ENCODE peak calls at places on chromosomes 11 and 22, in five cellular contexts. C is endothelial cell, K is cardiac muscle cell, W is BE2C, D is uterus. J is an unnamed sample.

GRCh38 chr11:68994161-68994890 is 13.5 kb upstream of the MRGPRD start:
- DNase-seq in C (no peak), K (no peak), W (no peak), D (no peak), J (peak)

GRCh38 chr11:86719781-86720463 is 47.5 kb upstream of the ME3 start:
- DNase-seq in C (no peak), K (no peak), W (no peak), D (no peak), J (no peak)

GRCh38 chr22:32203181-32204105 is 1.4 kb downstream of the RFPL2 start:
- DNase-seq in C (no peak), K (no peak), W (no peak), D (no peak), J (no peak)

GRCh38 chr11:128726464-128727139 is 32.7 kb downstream of the FLI1 start:
- DNase-seq in C (no peak), K (no peak), W (no peak), D (no peak), J (peak)

GRCh38 chr11:111944139-111944538 is 7.0 kb downstream of the DIXDC1 start:
- DNase-seq in C (peak), K (no peak), W (no peak), D (no peak), J (no peak)

GRCh38 chr11:117696489-117696888 is 100.5 kb downstream of the DSCAML1 start:
- DNase-seq in C (no peak), K (peak), W (no peak), D (no peak), J (no peak)

GRCh38 chr11:69730500-69730899 is 26.7 kb upstream of the FGF19 start:
- DNase-seq in C (no peak), K (no peak), W (no peak), D (no peak), J (no peak)

GRCh38 chr22:46007848-46008261 is 30.9 kb upstream of the WNT7B start:
- DNase-seq in C (no peak), K (no peak), W (peak), D (peak), J (no peak)

GRCh38 chr11:7575841-7576451 is 62.1 kb downstream of the PPFIBP2 start:
- DNase-seq in C (no peak), K (no peak), W (no peak), D (no peak), J (no peak)

GRCh38 chr11:113645593-113646349 is 60.3 kb downstream of the TMPRSS5 start:
- DNase-seq in C (no peak), K (no peak), W (no peak), D (no peak), J (no peak)

GRCh38 chr22:49670610-49671330 is 156.9 kb downstream of the BRD1 start:
- DNase-seq in C (peak), K (no peak), W (no peak), D (no peak), J (no peak)

GRCh38 chr11:20477418-20478090 is 90.0 kb downstream of the PRMT3 start:
- DNase-seq in C (no peak), K (no peak), W (no peak), D (no peak), J (no peak)

GRCh38 chr11:13463779-13464290 is 813 bp upstream of the BTBD10 start:
- DNase-seq in C (no peak), K (no peak), W (no peak), D (no peak), J (no peak)

GRCh38 chr11:58632510-58632909 is 10.0 kb downstream of the CNTF start:
- DNase-seq in C (no peak), K (no peak), W (no peak), D (no peak), J (no peak)

GRCh38 chr22:18954333-18954732 is 18.2 kb upstream of the PRODH start:
- DNase-seq in C (peak), K (peak), W (peak), D (peak), J (peak)

GRCh38 chr11:131637469-131638175 is 267.2 kb downstream of the NTM start:
- DNase-seq in C (no peak), K (no peak), W (no peak), D (no peak), J (no peak)

GRCh38 chr11:1931326-1931725 is 11.8 kb downstream of the TNNT3 start:
- DNase-seq in C (no peak), K (no peak), W (no peak), D (peak), J (no peak)

GRCh38 chr11:112219476-112220232 is 6.6 kb upstream of the PTS start:
- DNase-seq in C (peak), K (peak), W (peak), D (peak), J (no peak)

GRCh38 chr22:26452236-26453016 is 23.4 kb downstream of the ASPHD2 start:
- DNase-seq in C (no peak), K (no peak), W (no peak), D (no peak), J (no peak)

GRCh38 chr11:36141595-36141994 is 147.6 kb downstream of the COMMD9 start:
- DNase-seq in C (no peak), K (no peak), W (no peak), D (no peak), J (no peak)

GRCh38 chr11:128021304-128022006 is 565.9 kb downstream of the ETS1 start:
- DNase-seq in C (peak), K (peak), W (no peak), D (no peak), J (no peak)

DNA sequence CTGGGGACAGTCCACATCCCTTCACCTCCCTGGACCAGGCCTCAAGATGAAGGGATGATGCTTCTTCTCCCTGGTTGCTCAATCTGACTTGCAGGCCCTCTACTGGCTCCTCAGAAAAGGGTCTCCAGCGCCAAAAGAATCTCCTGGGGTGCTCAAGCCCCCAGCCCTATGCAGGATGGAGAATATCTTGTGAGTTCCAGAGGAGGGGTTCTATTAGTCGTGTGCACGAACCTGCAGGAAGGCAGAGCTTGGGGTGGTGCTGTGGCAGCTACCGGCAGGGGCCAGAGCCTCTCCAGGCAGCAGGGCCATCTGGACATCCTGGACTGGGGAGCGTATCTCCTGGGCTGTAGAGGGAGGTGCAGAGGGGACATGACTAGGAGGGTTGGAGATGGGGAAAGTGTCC is 1339.5 kb downstream of the BRD1 start:
- DNase-seq in C (no peak), K (no peak), W (no peak), D (no peak), J (no peak)
- TF ChIP-seq CTCF in C (no peak), K (no peak), W (no peak), D (no peak), J (no peak)

GRCh38 chr11:94876645-94877445 is 96.5 kb downstream of the CWC15 start:
- DNase-seq in C (no peak), K (peak), W (peak), D (peak), J (no peak)
- TF ChIP-seq CTCF in C (no peak), K (peak), W (peak), D (peak), J (no peak)

GRCh38 chr11:123303924-123304323 is 108.9 kb upstream of the CLMP start:
- DNase-seq in C (no peak), K (no peak), W (no peak), D (no peak), J (no peak)

GRCh38 chr11:123300874-123301695 is 106.0 kb upstream of the CLMP start:
- DNase-seq in C (no peak), K (no peak), W (no peak), D (no peak), J (no peak)

GRCh38 chr11:123304828-123305530 is 109.9 kb upstream of the CLMP start:
- DNase-seq in C (no peak), K (no peak), W (no peak), D (no peak), J (no peak)

GRCh38 chr11:123301696-123302400 is 106.8 kb upstream of the CLMP start:
- DNase-seq in C (peak), K (peak), W (peak), D (peak), J (peak)

DNA sequence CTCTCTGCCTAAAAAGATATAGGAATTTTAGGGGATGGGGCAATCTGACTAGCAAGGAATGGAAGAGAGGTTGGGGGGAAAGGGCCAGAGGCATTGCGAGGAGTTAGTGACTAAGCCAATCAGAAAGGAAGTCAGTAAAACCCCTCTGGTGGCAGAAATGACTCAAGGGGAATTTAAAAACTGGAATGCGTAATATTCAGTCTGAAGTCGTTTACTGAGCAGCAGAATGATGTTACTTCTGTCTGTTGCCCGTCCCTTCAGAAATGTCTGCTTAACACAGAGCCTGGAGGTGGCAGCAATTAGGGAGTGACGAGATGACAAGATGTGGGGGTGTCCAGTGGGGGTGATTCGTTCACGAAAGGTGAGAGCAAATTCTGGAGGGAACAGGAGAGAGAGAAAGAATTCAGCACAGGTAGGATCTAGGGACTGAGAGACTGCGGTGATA is 107.7 kb upstream of the CLMP start:
- DNase-seq in C (no peak), K (no peak), W (no peak), D (no peak), J (no peak)
- TF ChIP-seq CTCF in C (no peak), K (no peak), W (no peak), D (no peak), J (no peak)

GRCh38 chr11:46761807-46762206 is 42.8 kb downstream of the F2 start:
- DNase-seq in C (no peak), K (no peak), W (no peak), D (no peak), J (no peak)
- TF ChIP-seq CTCF in C (no peak), K (no peak), W (no peak), D (no peak), J (no peak)

GRCh38 chr11:122755409-122755808 is 82.9 kb upstream of the CRTAM start:
- DNase-seq in C (no peak), K (peak), W (no peak), D (no peak), J (no peak)

GRCh38 chr11:122755941-122756340 is 82.4 kb upstream of the CRTAM start:
- DNase-seq in C (no peak), K (no peak), W (no peak), D (no peak), J (no peak)

GRCh38 chr11:122757201-122757600 is 81.1 kb upstream of the CRTAM start:
- DNase-seq in C (no peak), K (no peak), W (no peak), D (no peak), J (no peak)

GRCh38 chr11:122754553-122755322 is 83.6 kb upstream of the CRTAM start:
- DNase-seq in C (peak), K (peak), W (no peak), D (no peak), J (no peak)

GRCh38 chr11:122756417-122756816 is 81.9 kb upstream of the CRTAM start:
- DNase-seq in C (peak), K (no peak), W (no peak), D (no peak), J (peak)
- TF ChIP-seq CTCF in C (no peak), K (no peak), W (no peak), D (no peak), J (no peak)

DNA sequence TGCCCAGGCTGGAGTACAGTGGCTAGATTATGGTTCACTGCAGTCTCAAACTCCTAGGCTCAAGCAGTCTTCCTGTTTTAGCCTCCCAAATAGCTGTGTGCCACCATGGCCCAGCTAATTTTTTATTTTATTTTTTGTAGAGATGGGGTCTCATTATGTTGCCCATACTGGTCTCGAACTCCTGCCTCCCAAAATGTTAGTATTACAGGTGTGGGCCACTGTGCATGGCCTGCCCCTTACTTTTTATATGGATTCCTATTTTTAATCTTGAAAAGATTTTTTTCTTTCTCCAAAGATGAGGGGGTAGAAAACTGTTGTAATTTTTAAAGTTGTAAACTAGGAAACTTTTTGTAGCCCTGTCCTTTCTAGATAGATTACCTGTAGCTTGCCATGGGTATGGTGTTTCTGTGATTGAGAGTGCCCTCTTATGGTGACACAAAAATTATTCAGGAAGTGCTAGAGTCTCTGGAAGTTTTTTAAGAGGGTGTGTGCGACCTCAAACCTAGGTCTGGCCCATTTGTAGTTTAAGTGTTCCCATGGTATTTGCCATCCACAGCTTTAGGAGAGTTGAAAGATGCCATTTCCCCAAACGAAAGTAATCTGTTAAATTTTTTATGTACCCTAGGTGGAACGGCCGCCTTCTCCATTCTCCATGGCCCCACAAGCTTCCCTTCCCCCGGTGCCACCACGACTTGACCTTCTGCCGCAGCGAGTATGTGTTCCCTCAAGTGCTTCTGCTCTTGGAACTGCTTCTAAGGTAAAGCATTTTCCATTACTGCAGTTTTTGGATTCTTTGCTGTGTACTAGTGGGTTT is 32.4 kb downstream of the MCAM start:
- DNase-seq in C (no peak), K (peak), W (no peak), D (no peak), J (no peak)
- TF ChIP-seq CTCF in C (no peak), K (peak), W (peak), D (peak), J (no peak)

DNA sequence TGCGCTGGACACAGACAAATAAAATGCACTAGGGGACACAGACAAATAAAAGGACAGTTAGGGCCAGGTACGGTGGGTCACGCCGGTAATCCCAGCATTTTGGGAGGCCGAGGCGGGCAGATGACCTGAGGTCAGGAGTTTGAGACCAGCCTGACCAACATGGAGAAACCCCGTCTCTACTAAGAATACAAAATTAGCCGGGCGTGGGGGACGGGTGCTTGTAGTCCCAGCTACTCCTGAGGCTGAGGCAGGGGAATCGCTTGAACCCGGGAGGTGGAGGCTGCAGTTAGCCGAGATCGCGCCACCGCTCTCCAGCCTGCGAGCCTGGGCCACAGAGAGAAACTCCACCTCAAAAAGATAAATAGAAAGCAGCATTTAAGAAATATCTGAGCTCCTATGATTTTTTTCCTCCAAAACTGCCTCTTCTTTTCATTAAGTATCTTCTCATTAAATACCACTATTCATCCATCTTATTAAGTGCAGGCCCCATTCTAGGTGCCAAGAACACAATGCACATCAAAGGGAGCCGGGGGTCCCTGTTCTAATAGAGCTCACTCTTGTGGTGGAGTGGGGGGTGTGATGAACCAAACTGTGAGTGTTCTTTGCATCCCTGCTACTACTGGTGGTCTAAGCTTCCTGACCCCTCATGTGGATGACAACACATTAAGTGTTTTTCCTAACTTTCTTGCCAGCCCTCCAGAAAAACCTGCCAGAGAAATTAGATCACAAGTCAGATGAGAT is 766 bp upstream of the ZNHIT2 start:
- DNase-seq in C (no peak), K (no peak), W (no peak), D (no peak), J (no peak)
- TF ChIP-seq CTCF in C (peak), K (no peak), W (no peak), D (peak), J (peak)

DNA sequence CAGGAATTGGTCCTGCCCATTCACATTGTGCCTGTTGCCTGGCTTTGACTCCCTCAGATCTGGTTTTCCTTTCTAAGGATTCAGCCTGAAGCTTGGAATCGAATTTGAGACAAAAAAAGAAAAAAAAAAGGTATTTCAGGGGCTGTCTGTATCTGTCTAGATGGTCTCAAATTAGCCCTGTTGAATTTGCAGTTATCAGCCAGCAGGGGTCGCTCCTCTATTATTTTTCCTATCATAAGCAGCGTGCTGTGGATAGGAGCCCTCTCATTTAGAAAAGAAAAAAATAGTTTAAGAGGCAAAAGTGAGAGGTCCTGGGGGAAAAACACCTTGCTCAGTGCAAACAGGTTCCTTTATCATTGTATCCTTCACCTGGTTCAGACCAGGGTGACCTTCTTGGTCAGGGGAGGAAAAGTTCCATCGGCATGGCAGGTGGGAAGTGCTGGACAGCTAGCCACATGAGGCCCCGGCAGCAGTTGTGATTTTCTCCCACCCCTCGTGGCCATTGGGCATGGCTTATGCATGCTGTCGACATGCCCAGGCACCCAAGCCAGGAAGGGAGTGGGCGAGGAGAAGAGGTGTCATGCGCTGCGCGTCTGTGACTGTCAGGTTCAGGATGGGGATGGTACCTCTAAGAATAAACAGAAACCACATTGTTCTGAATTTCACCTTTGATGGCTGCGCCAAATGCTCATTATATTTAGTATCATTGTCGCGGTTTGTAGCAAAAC is 13.1 kb downstream of the OR5AK2 start:
- DNase-seq in C (no peak), K (no peak), W (no peak), D (no peak), J (no peak)
- TF ChIP-seq CTCF in C (peak), K (peak), W (peak), D (no peak), J (no peak)

J was measured in activated B cell treated with CpG ODN at 0.5 μM for 24 hours.